ENCODE peak calls at places on chromosomes 1 and 21, in six cellular contexts. D is fibroblast of pulmonary artery, L is esophagus muscularis mucosa, H is transverse colon, Y is small intestine, J is AG04450. N is an unnamed sample.

GRCh38 chr1:29970747-29971325 is 734.5 kb downstream of the PTPRU start:
- DNase-seq in D (no peak), L (no peak), H (no peak), Y (no peak), J (no peak), N (no peak)

GRCh38 chr1:176188604-176189003 is 18.5 kb downstream of the COP1 start:
- DNase-seq in D (no peak), L (no peak), H (no peak), Y (no peak), J (no peak), N (no peak)

GRCh38 chr1:106055900-106056299 is 1000.6 kb upstream of the PRMT6 start:
- DNase-seq in D (no peak), L (no peak), H (no peak), Y (no peak), J (no peak), N (no peak)

GRCh38 chr1:209231476-209232156 is 351.9 kb upstream of the CAMK1G start:
- DNase-seq in D (no peak), L (peak; percentile 39), H (no peak), Y (no peak), J (no peak), N (no peak)

GRCh38 chr1:168554603-168555520 is 11.1 kb upstream of the XCL2 start:
- DNase-seq in D (no peak), L (no peak), H (no peak), Y (no peak), J (no peak), N (no peak)

GRCh38 chr1:189567890-189568289 is 909.8 kb downstream of the BRINP3 start:
- DNase-seq in D (no peak), L (no peak), H (no peak), Y (no peak), J (no peak), N (no peak)

GRCh38 chr1:26281971-26282693 is 2.2 kb downstream of the SH3BGRL3 start:
- DNase-seq in D (no peak), L (no peak), H (peak; percentile 11), Y (no peak), J (peak; percentile 29), N (no peak)

GRCh38 chr21:26945916-26946315 is 21.0 kb downstream of the ADAMTS5 start:
- DNase-seq in D (no peak), L (no peak), H (no peak), Y (no peak), J (no peak), N (no peak)

GRCh38 chr1:9787702-9788101 is 36.1 kb downstream of the CLSTN1 start:
- DNase-seq in D (no peak), L (no peak), H (peak; percentile 45), Y (no peak), J (no peak), N (no peak)

GRCh38 chr1:200332716-200333115 is 77.1 kb downstream of the ZNF281 start:
- DNase-seq in D (no peak), L (no peak), H (no peak), Y (no peak), J (no peak), N (no peak)

GRCh38 chr1:15739745-15740144 is 2.6 kb upstream of the TMEM82 start:
- DNase-seq in D (no peak), L (no peak), H (no peak), Y (no peak), J (no peak), N (no peak)

GRCh38 chr1:7511381-7511780 is 259.7 kb upstream of the VAMP3 start:
- DNase-seq in D (no peak), L (no peak), H (no peak), Y (no peak), J (no peak), N (no peak)

GRCh38 chr21:43318841-43319781 is 107.8 kb downstream of the SIK1 start:
- DNase-seq in D (peak; percentile 60), L (no peak), H (peak; percentile 46), Y (no peak), J (peak; percentile 16), N (no peak)

GRCh38 chr1:42940851-42941639 is 17.6 kb downstream of the SLC2A1 start:
- DNase-seq in D (peak; percentile 98), L (no peak), H (no peak), Y (no peak), J (peak; percentile 85), N (no peak)

GRCh38 chr1:181255270-181255929 is 166.9 kb downstream of the IER5 start:
- DNase-seq in D (peak; percentile 99), L (peak; percentile 75), H (no peak), Y (no peak), J (peak; percentile 94), N (no peak)

GRCh38 chr1:68916227-68916853 is 419.5 kb upstream of the DEPDC1 start:
- DNase-seq in D (peak; percentile 83), L (no peak), H (no peak), Y (no peak), J (peak; percentile 4), N (no peak)

GRCh38 chr21:39429445-39429844 is 16.1 kb downstream of the LCA5L start:
- DNase-seq in D (no peak), L (no peak), H (no peak), Y (no peak), J (no peak), N (no peak)

GRCh38 chr1:10528066-10529014 is 53.6 kb downstream of the PEX14 start:
- DNase-seq in D (peak; percentile 83), L (no peak), H (peak; percentile 26), Y (peak; percentile 38), J (peak; percentile 53), N (no peak)

GRCh38 chr21:32572574-32573420 is 12.5 kb downstream of the TCP10L start:
- DNase-seq in D (no peak), L (no peak), H (peak; percentile 66), Y (peak; percentile 65), J (no peak), N (no peak)

GRCh38 chr1:113808450-113809195 is 3.7 kb downstream of the RSBN1 start:
- DNase-seq in D (peak; percentile 33), L (no peak), H (peak; percentile 12), Y (peak; percentile 37), J (no peak), N (no peak)

GRCh38 chr1:245856944-245857531 is 650.0 kb downstream of the SMYD3 start:
- DNase-seq in D (peak; percentile 88), L (no peak), H (no peak), Y (no peak), J (no peak), N (no peak)

GRCh38 chr1:197909346-197909745 is 6.9 kb downstream of the C1orf53 start:
- DNase-seq in D (no peak), L (no peak), H (no peak), Y (no peak), J (no peak), N (no peak)

GRCh38 chr1:37620707-37621106 is 14.0 kb downstream of the RSPO1 start:
- DNase-seq in D (no peak), L (no peak), H (no peak), Y (no peak), J (no peak), N (no peak)

GRCh38 chr1:70224954-70225353 is 3.8 kb downstream of the SRSF11 start:
- DNase-seq in D (no peak), L (no peak), H (no peak), Y (no peak), J (no peak), N (no peak)

GRCh38 chr1:70220517-70221240 is 501 bp upstream of the SRSF11 start:
- DNase-seq in D (no peak), L (no peak), H (no peak), Y (no peak), J (no peak), N (no peak)

GRCh38 chr1:70221241-70222077 is at the start of gene SRSF11:
- DNase-seq in D (peak; percentile 96), L (peak; percentile 98), H (peak; percentile 98), Y (peak; percentile 93), J (peak; percentile 78), N (peak; percentile 93)

GRCh38 chr1:70220015-70220414 is 1.2 kb upstream of the SRSF11 start:
- DNase-seq in D (no peak), L (no peak), H (no peak), Y (no peak), J (no peak), N (no peak)

DNA sequence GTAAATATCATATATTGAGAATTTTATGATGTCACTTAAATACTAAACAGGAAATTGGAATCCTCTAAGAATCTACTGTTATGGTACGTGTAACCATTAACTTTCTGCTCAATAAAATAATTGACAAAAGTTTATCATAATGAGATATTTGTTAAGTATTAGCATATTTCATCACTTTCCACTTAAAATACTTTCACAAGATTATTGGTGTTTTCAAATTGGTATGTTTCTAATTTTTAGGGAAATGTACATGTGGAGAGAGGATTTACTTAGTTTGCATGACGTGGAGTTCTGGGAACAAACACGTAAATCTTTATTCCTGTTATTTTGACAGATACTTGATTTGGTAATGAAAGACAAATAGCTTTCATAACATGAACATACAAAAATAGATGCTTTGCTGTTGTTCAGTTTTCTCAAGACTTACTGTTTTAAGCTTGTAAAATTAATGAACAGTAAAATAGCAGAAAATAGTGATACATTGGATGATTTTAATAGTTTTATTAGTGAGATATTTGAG is 1.6 kb downstream of the SRSF11 start:
- DNase-seq in D (no peak), L (no peak), H (no peak), Y (no peak), J (no peak), N (no peak)
- H3K4me3 ChIP-seq in D (peak overlapping the region; percentile 67), L (no peak overlapping the region), H (peak overlapping the region; percentile 74), Y (no peak overlapping the region), J (peak overlapping the region; percentile 75), N (peak overlapping the region; percentile 74)

DNA sequence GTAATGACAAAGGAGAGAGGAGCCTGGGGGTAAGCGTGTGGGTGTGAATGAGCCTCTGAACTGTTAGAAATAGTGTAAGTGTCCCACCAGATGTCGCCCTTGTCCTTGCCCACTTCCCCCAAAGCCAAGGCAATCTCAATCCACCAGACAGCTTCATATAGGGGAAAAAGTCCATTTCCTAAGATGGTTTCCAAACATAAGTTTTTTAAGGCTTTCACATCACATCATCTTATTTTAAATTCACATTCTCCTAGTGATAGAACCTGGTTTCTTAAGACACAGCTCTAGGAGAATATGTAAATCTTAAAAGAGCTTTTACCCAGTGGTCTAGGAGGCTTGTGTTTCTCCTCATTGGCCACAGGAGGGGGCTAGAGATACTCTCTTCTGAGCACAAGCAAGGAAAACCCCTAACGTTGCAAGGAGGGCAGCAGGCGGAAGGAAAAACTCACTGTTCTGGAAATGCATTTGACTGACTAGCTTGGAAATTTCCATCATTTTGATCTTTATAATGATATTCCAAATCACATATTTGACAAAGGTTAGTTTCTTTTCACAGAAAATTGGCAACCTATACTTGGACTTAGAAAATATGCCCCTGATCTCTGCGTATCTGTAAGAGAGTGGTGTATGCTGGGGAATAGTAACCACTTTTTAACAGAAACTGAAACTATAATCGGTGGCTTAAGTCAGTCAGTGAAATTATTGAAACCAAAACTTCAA is 51.9 kb upstream of the LPAR3 start:
- DNase-seq in D (peak; percentile 96), L (no peak), H (peak; percentile 67), Y (peak; percentile 95), J (peak; percentile 90), N (no peak)
- H3K4me3 ChIP-seq in D (peak overlapping the region; percentile 44), L (peak overlapping the region; percentile 46), H (peak overlapping the region; percentile 15), Y (peak overlapping the region; percentile 26), J (peak overlapping the region; percentile 37), N (peak overlapping the region; percentile 38)

GRCh38 chr1:153032073-153032472 is 1.1 kb downstream of the SPRR1B start:
- DNase-seq in D (no peak), L (no peak), H (no peak), Y (no peak), J (no peak), N (no peak)
- H3K4me3 ChIP-seq in D (no peak overlapping the region), L (no peak overlapping the region), H (no peak overlapping the region), Y (no peak overlapping the region), J (no peak overlapping the region), N (peak overlapping the region; percentile 24)

DNA sequence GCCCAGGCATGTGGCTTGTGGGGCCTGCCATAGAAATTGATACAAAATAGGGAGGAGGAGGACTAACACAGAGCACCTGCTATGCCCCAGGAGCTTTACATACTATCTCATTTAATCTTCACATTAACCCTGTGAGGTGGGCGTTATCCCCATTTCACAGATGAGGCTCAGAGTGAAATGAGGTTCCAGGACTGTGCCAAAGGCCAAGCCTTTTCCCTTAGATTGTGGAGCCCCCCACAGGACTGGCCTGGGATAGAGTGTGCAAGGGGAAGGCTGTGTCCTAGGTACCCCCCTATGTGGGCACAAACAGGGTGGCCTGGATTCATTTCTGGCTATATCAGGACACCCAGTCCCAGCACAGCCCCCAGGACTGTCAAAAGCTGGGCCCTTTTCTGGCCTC is 2.2 kb upstream of the DDOST start:
- DNase-seq in D (no peak), L (no peak), H (no peak), Y (no peak), J (no peak), N (no peak)
- H3K4me3 ChIP-seq in D (no peak overlapping the region), L (no peak overlapping the region), H (no peak overlapping the region), Y (no peak overlapping the region), J (no peak overlapping the region), N (no peak overlapping the region)